ENCODE peak calls at places on chromosome X, in ten cellular contexts. One of them, this sample, is unnamed.

GRCh38 chrX:48897621-48898306 is at the start of the genes PQBP1 and TIMM17B:
- DNase-seq in NCI-H1092: peak; percentile 96
- DNase-seq in fibroblast of lung: peak; percentile 96
- DNase-seq in mesothelial cell of epicardium: peak; percentile 77
- DNase-seq in NCI-H1436 treated with DMSO at 0.1 percent for 48 hours: peak; percentile 64
- DNase-seq in nucleus accumbens: peak; percentile 76
- DNase-seq in B cell: peak; percentile 90
- DNase-seq in GM19239: peak; percentile 63
- DNase-seq in renal cortical epithelial cell: peak; percentile 93
- DNase-seq in ELR: peak; percentile 95
- DNase-seq in this sample: peak; percentile 94

GRCh38 chrX:133267621-133268020 is 49.5 kb upstream of the TFDP3 start:
- DNase-seq in NCI-H1092: no peak
- DNase-seq in fibroblast of lung: no peak
- DNase-seq in mesothelial cell of epicardium: no peak
- DNase-seq in NCI-H1436 treated with DMSO at 0.1 percent for 48 hours: no peak
- DNase-seq in nucleus accumbens: no peak
- DNase-seq in B cell: no peak
- DNase-seq in GM19239: no peak
- DNase-seq in renal cortical epithelial cell: no peak
- DNase-seq in ELR: no peak
- DNase-seq in this sample: no peak

GRCh38 chrX:39196192-39197102 is 395.2 kb downstream of the MID1IP1 start:
- DNase-seq in NCI-H1092: no peak
- DNase-seq in fibroblast of lung: peak; percentile 88
- DNase-seq in mesothelial cell of epicardium: no peak
- DNase-seq in NCI-H1436 treated with DMSO at 0.1 percent for 48 hours: peak; percentile 72
- DNase-seq in nucleus accumbens: no peak
- DNase-seq in B cell: peak; percentile 44
- DNase-seq in GM19239: peak; percentile 38
- DNase-seq in renal cortical epithelial cell: peak; percentile 80
- DNase-seq in ELR: peak; percentile 24
- DNase-seq in this sample: peak; percentile 80

GRCh38 chrX:131729295-131729694 is 185.4 kb downstream of the OR13H1 start:
- DNase-seq in NCI-H1092: no peak
- DNase-seq in fibroblast of lung: peak; percentile 74
- DNase-seq in mesothelial cell of epicardium: no peak
- DNase-seq in NCI-H1436 treated with DMSO at 0.1 percent for 48 hours: no peak
- DNase-seq in nucleus accumbens: no peak
- DNase-seq in B cell: peak; percentile 83
- DNase-seq in GM19239: no peak
- DNase-seq in renal cortical epithelial cell: no peak
- DNase-seq in ELR: no peak
- DNase-seq in this sample: no peak

GRCh38 chrX:100720301-100720700 is 11.6 kb downstream of the SYTL4 start:
- DNase-seq in NCI-H1092: peak; percentile 42
- DNase-seq in fibroblast of lung: no peak
- DNase-seq in mesothelial cell of epicardium: no peak
- DNase-seq in NCI-H1436 treated with DMSO at 0.1 percent for 48 hours: no peak
- DNase-seq in nucleus accumbens: no peak
- DNase-seq in B cell: no peak
- DNase-seq in GM19239: no peak
- DNase-seq in renal cortical epithelial cell: no peak
- DNase-seq in ELR: peak; percentile 7
- DNase-seq in this sample: no peak

GRCh38 chrX:129689881-129690280 is 35.1 kb upstream of the APLN start:
- DNase-seq in NCI-H1092: no peak
- DNase-seq in fibroblast of lung: no peak
- DNase-seq in mesothelial cell of epicardium: no peak
- DNase-seq in NCI-H1436 treated with DMSO at 0.1 percent for 48 hours: no peak
- DNase-seq in nucleus accumbens: no peak
- DNase-seq in B cell: no peak
- DNase-seq in GM19239: no peak
- DNase-seq in renal cortical epithelial cell: no peak
- DNase-seq in ELR: no peak
- DNase-seq in this sample: no peak

GRCh38 chrX:8201896-8202331 is 30.8 kb upstream of the VCX2 start:
- DNase-seq in NCI-H1092: no peak
- DNase-seq in fibroblast of lung: peak; percentile 95
- DNase-seq in mesothelial cell of epicardium: no peak
- DNase-seq in NCI-H1436 treated with DMSO at 0.1 percent for 48 hours: no peak
- DNase-seq in nucleus accumbens: no peak
- DNase-seq in B cell: no peak
- DNase-seq in GM19239: no peak
- DNase-seq in renal cortical epithelial cell: no peak
- DNase-seq in ELR: peak; percentile 17
- DNase-seq in this sample: no peak

GRCh38 chrX:49100704-49101628 is 21.3 kb upstream of the WDR45 start:
- DNase-seq in NCI-H1092: peak; percentile 92
- DNase-seq in fibroblast of lung: peak; percentile 88
- DNase-seq in mesothelial cell of epicardium: peak; percentile 74
- DNase-seq in NCI-H1436 treated with DMSO at 0.1 percent for 48 hours: peak; percentile 37
- DNase-seq in nucleus accumbens: peak; percentile 84
- DNase-seq in B cell: peak; percentile 90
- DNase-seq in GM19239: peak; percentile 87
- DNase-seq in renal cortical epithelial cell: peak; percentile 83
- DNase-seq in ELR: peak; percentile 92
- DNase-seq in this sample: peak; percentile 90

GRCh38 chrX:136768469-136769084 is 12.2 kb downstream of the ARHGEF6 start:
- DNase-seq in NCI-H1092: no peak
- DNase-seq in fibroblast of lung: peak; percentile 94
- DNase-seq in mesothelial cell of epicardium: no peak
- DNase-seq in NCI-H1436 treated with DMSO at 0.1 percent for 48 hours: no peak
- DNase-seq in nucleus accumbens: no peak
- DNase-seq in B cell: no peak
- DNase-seq in GM19239: no peak
- DNase-seq in renal cortical epithelial cell: peak; percentile 42
- DNase-seq in ELR: peak; percentile 91
- DNase-seq in this sample: peak; percentile 83

GRCh38 chrX:27336466-27337091 is 126.6 kb downstream of the PPP4R3C start:
- DNase-seq in NCI-H1092: peak; percentile 13
- DNase-seq in fibroblast of lung: no peak
- DNase-seq in mesothelial cell of epicardium: no peak
- DNase-seq in NCI-H1436 treated with DMSO at 0.1 percent for 48 hours: no peak
- DNase-seq in nucleus accumbens: no peak
- DNase-seq in B cell: peak; percentile 19
- DNase-seq in GM19239: no peak
- DNase-seq in renal cortical epithelial cell: peak; percentile 1
- DNase-seq in ELR: peak; percentile 1
- DNase-seq in this sample: peak; percentile 3

GRCh38 chrX:56813318-56813837 is 84.3 kb downstream of the NBDY start:
- DNase-seq in NCI-H1092: no peak
- DNase-seq in fibroblast of lung: peak; percentile 78
- DNase-seq in mesothelial cell of epicardium: no peak
- DNase-seq in NCI-H1436 treated with DMSO at 0.1 percent for 48 hours: no peak
- DNase-seq in nucleus accumbens: no peak
- DNase-seq in B cell: peak; percentile 30
- DNase-seq in GM19239: no peak
- DNase-seq in renal cortical epithelial cell: peak; percentile 9
- DNase-seq in ELR: peak; percentile 49
- DNase-seq in this sample: no peak

GRCh38 chrX:46978341-46979291 is 66.4 kb downstream of the JADE3 start:
- DNase-seq in NCI-H1092: peak; percentile 33
- DNase-seq in fibroblast of lung: peak; percentile 55
- DNase-seq in mesothelial cell of epicardium: no peak
- DNase-seq in NCI-H1436 treated with DMSO at 0.1 percent for 48 hours: no peak
- DNase-seq in nucleus accumbens: peak; percentile 5
- DNase-seq in B cell: peak; percentile 82
- DNase-seq in GM19239: peak; percentile 4
- DNase-seq in renal cortical epithelial cell: peak; percentile 64
- DNase-seq in ELR: peak; percentile 81
- DNase-seq in this sample: peak; percentile 53

GRCh38 chrX:51891821-51892551 is 1.4 kb upstream of the MAGED1 start:
- DNase-seq in NCI-H1092: peak; percentile 13
- DNase-seq in fibroblast of lung: peak; percentile 81
- DNase-seq in mesothelial cell of epicardium: no peak
- DNase-seq in NCI-H1436 treated with DMSO at 0.1 percent for 48 hours: no peak
- DNase-seq in nucleus accumbens: peak; percentile 8
- DNase-seq in B cell: peak; percentile 29
- DNase-seq in GM19239: no peak
- DNase-seq in renal cortical epithelial cell: peak; percentile 25
- DNase-seq in ELR: peak; percentile 8
- DNase-seq in this sample: peak; percentile 22

GRCh38 chrX:46597774-46598173 is 24.2 kb downstream of the CHST7 start:
- DNase-seq in NCI-H1092: no peak
- DNase-seq in fibroblast of lung: no peak
- DNase-seq in mesothelial cell of epicardium: no peak
- DNase-seq in NCI-H1436 treated with DMSO at 0.1 percent for 48 hours: no peak
- DNase-seq in nucleus accumbens: no peak
- DNase-seq in B cell: no peak
- DNase-seq in GM19239: no peak
- DNase-seq in renal cortical epithelial cell: no peak
- DNase-seq in ELR: no peak
- DNase-seq in this sample: no peak

GRCh38 chrX:14920196-14920595 is 47.0 kb downstream of the MOSPD2 start:
- DNase-seq in NCI-H1092: no peak
- DNase-seq in fibroblast of lung: peak; percentile 82
- DNase-seq in mesothelial cell of epicardium: no peak
- DNase-seq in NCI-H1436 treated with DMSO at 0.1 percent for 48 hours: no peak
- DNase-seq in nucleus accumbens: no peak
- DNase-seq in B cell: no peak
- DNase-seq in GM19239: no peak
- DNase-seq in renal cortical epithelial cell: no peak
- DNase-seq in ELR: peak; percentile 28
- DNase-seq in this sample: no peak

GRCh38 chrX:133337250-133337649 is 78.0 kb downstream of the GPC4 start:
- DNase-seq in NCI-H1092: no peak
- DNase-seq in fibroblast of lung: no peak
- DNase-seq in mesothelial cell of epicardium: peak; percentile 32
- DNase-seq in NCI-H1436 treated with DMSO at 0.1 percent for 48 hours: no peak
- DNase-seq in nucleus accumbens: no peak
- DNase-seq in B cell: no peak
- DNase-seq in GM19239: no peak
- DNase-seq in renal cortical epithelial cell: peak; percentile 55
- DNase-seq in ELR: no peak
- DNase-seq in this sample: no peak

GRCh38 chrX:32545100-32545499 is 666.2 kb downstream of the DMD start:
- DNase-seq in NCI-H1092: no peak
- DNase-seq in fibroblast of lung: no peak
- DNase-seq in mesothelial cell of epicardium: no peak
- DNase-seq in NCI-H1436 treated with DMSO at 0.1 percent for 48 hours: no peak
- DNase-seq in nucleus accumbens: no peak
- DNase-seq in B cell: no peak
- DNase-seq in GM19239: no peak
- DNase-seq in renal cortical epithelial cell: no peak
- DNase-seq in ELR: no peak
- DNase-seq in this sample: no peak

GRCh38 chrX:35098419-35098818 is 155.8 kb downstream of the FAM47B start:
- DNase-seq in NCI-H1092: no peak
- DNase-seq in fibroblast of lung: no peak
- DNase-seq in mesothelial cell of epicardium: no peak
- DNase-seq in NCI-H1436 treated with DMSO at 0.1 percent for 48 hours: no peak
- DNase-seq in nucleus accumbens: no peak
- DNase-seq in B cell: no peak
- DNase-seq in GM19239: no peak
- DNase-seq in renal cortical epithelial cell: peak; percentile 25
- DNase-seq in ELR: peak; percentile 11
- DNase-seq in this sample: no peak

GRCh38 chrX:79270401-79270800 is 96.7 kb downstream of the ITM2A start:
- DNase-seq in NCI-H1092: no peak
- DNase-seq in fibroblast of lung: no peak
- DNase-seq in mesothelial cell of epicardium: no peak
- DNase-seq in NCI-H1436 treated with DMSO at 0.1 percent for 48 hours: no peak
- DNase-seq in nucleus accumbens: no peak
- DNase-seq in B cell: peak; percentile 75
- DNase-seq in GM19239: no peak
- DNase-seq in renal cortical epithelial cell: peak; percentile 11
- DNase-seq in ELR: no peak
- DNase-seq in this sample: no peak

GRCh38 chrX:103520391-103520790 is 1.1 kb upstream of the RAB40A start:
- DNase-seq in NCI-H1092: peak; percentile 30
- DNase-seq in fibroblast of lung: peak; percentile 60
- DNase-seq in mesothelial cell of epicardium: no peak
- DNase-seq in NCI-H1436 treated with DMSO at 0.1 percent for 48 hours: no peak
- DNase-seq in nucleus accumbens: no peak
- DNase-seq in B cell: no peak
- DNase-seq in GM19239: no peak
- DNase-seq in renal cortical epithelial cell: no peak
- DNase-seq in ELR: peak; percentile 42
- DNase-seq in this sample: no peak